ENCODE peak calls at places on chromosomes 12 and 14, in four cellular contexts. N, W, B and S are unnamed samples.

GRCh38 chr12:27064397-27065342 is 17.7 kb downstream of the C12orf71 start:
- DNase-seq in N (no peak), B (peak), W (no peak), S (no peak)

GRCh38 chr12:19772776-19773175 is 333.5 kb downstream of the AEBP2 start:
- DNase-seq in W (no peak), N (no peak), B (no peak), S (no peak)

GRCh38 chr12:34386621-34387255 is 364.4 kb downstream of the ALG10 start:
- DNase-seq in N (no peak), W (no peak), B (no peak), S (no peak)

GRCh38 chr12:92612611-92613010 is 90.2 kb upstream of the PLEKHG7 start:
- DNase-seq in B (no peak), N (no peak), W (no peak), S (no peak)

GRCh38 chr14:101020971-101021370 is 117.4 kb upstream of the RTL1 start:
- DNase-seq in W (no peak), N (no peak), B (no peak), S (no peak)

GRCh38 chr12:66765204-66765603 is 86.3 kb upstream of the GRIP1 start:
- DNase-seq in N (no peak), W (no peak), B (no peak), S (no peak)

GRCh38 chr14:77309122-77309521 is 11.6 kb downstream of the POMT2 start:
- DNase-seq in B (no peak), N (no peak), W (no peak), S (no peak)

GRCh38 chr14:80587096-80587724 is 354.3 kb downstream of the CEP128 start:
- DNase-seq in N (no peak), B (peak), W (no peak), S (peak)

GRCh38 chr14:91225025-91225424 is 19.5 kb downstream of the GPR68 start:
- DNase-seq in B (no peak), W (no peak), N (no peak), S (no peak)

GRCh38 chr14:76829650-76830421 is 3.6 kb downstream of the LRRC74A start:
- DNase-seq in N (no peak), W (no peak), B (no peak), S (peak)

GRCh38 chr14:60632777-60633176 is 16.5 kb downstream of the SIX1 start:
- DNase-seq in W (no peak), N (no peak), B (peak), S (no peak)

GRCh38 chr12:30166416-30166815 is 382.7 kb upstream of the TMTC1 start:
- DNase-seq in B (no peak), N (no peak), W (no peak), S (no peak)

GRCh38 chr12:88552672-88553079 is 27.6 kb downstream of the KITLG start:
- DNase-seq in B (no peak), W (no peak), N (no peak), S (peak)

GRCh38 chr14:22084393-22085281 is 411.0 kb upstream of the OR4E1 start:
- DNase-seq in B (peak), N (peak), W (no peak), S (peak)

GRCh38 chr14:64303471-64303917 is 9.3 kb upstream of the ESR2 start:
- DNase-seq in W (no peak), N (peak), B (peak), S (peak)

GRCh38 chr12:127107744-127108143 is 1159.2 kb upstream of the TMEM132C start:
- DNase-seq in B (no peak), N (no peak), W (no peak), S (no peak)

GRCh38 chr12:75964150-75964549 is 67.4 kb downstream of the PHLDA1 start:
- DNase-seq in B (no peak), W (no peak), N (no peak), S (no peak)

GRCh38 chr12:93855265-93855664 is 178.1 kb downstream of the CRADD start:
- DNase-seq in W (no peak), B (no peak), N (no peak), S (no peak)

GRCh38 chr12:114668151-114668891 is 15.7 kb downstream of the TBX3 start:
- DNase-seq in N (peak), B (no peak), W (peak), S (peak)

GRCh38 chr12:109947511-109947910 is 47.4 kb downstream of the TCHP start:
- DNase-seq in W (no peak), B (no peak), N (no peak), S (no peak)

GRCh38 chr14:76964695-76965094 is 63.8 kb downstream of the IRF2BPL start:
- DNase-seq in N (no peak), W (no peak), B (no peak), S (no peak)

GRCh38 chr14:68627868-68628604 is 164.8 kb downstream of the ZFP36L1 start:
- DNase-seq in W (peak), B (no peak), N (no peak), S (no peak)

GRCh38 chr12:5783274-5783920 is 161.7 kb downstream of the ANO2 start:
- DNase-seq in B (no peak), W (no peak), N (no peak), S (no peak)

GRCh38 chr12:98595152-98595988 is 1.9 kb downstream of the SLC25A3 start:
- DNase-seq in B (no peak), N (no peak), W (no peak), S (peak)

GRCh38 chr12:15688838-15689237 is 100.3 kb downstream of the EPS8 start:
- DNase-seq in W (peak), N (no peak), B (no peak), S (no peak)

GRCh38 chr12:92603741-92604432 is 98.9 kb upstream of the PLEKHG7 start:
- DNase-seq in B (no peak), W (no peak), N (no peak), S (no peak)

GRCh38 chr12:24231298-24231697 is 281.8 kb upstream of the SOX5 start:
- DNase-seq in W (no peak), B (peak), N (no peak), S (no peak)

GRCh38 chr12:38736821-38737220 is 168.6 kb downstream of the CPNE8 start:
- DNase-seq in N (no peak), W (no peak), B (no peak), S (no peak)

GRCh38 chr12:12870454-12870853 is 20.9 kb upstream of the GPRC5A start:
- DNase-seq in W (no peak), B (no peak), N (no peak), S (peak)

GRCh38 chr12:80936353-80936641 is 1.4 kb downstream of the LIN7A start:
- DNase-seq in W (no peak), B (no peak), N (no peak), S (no peak)

GRCh38 chr14:105411985-105412767 is 7.5 kb upstream of the MTA1 start:
- DNase-seq in N (no peak), W (peak), B (no peak), S (no peak)

GRCh38 chr12:28484157-28484556 is 293.9 kb downstream of the CCDC91 start:
- DNase-seq in W (no peak), N (no peak), B (no peak), S (no peak)

GRCh38 chr14:104993306-104993705 is 7.7 kb downstream of the CLBA1 start:
- DNase-seq in B (no peak), N (no peak), W (no peak), S (no peak)

GRCh38 chr14:24435998-24436354 is 6.2 kb downstream of the KHNYN start:
- DNase-seq in B (no peak), W (no peak), N (no peak), S (no peak)

GRCh38 chr14:24437020-24437735 is 5.4 kb downstream of the SDR39U1 start:
- DNase-seq in N (no peak), B (no peak), W (no peak), S (no peak)

GRCh38 chr14:24436355-24437019 is 6.1 kb downstream of the SDR39U1 start:
- DNase-seq in W (no peak), B (no peak), N (peak), S (peak)

GRCh38 chr14:24434676-24435075 is 4.9 kb downstream of the KHNYN start:
- DNase-seq in W (no peak), N (no peak), B (no peak), S (no peak)

GRCh38 chr14:24435192-24435810 is 5.5 kb downstream of the KHNYN start:
- DNase-seq in N (no peak), B (no peak), W (no peak), S (no peak)
- TF ChIP-seq CREB1 in N (no peak), B (no peak), W (no peak), S (no peak)

GRCh38 chr12:131709226-131709625 is 1.7 kb upstream of the SFSWAP start:
- DNase-seq in W (no peak), B (no peak), N (no peak), S (no peak)

GRCh38 chr12:131713349-131713748 is 2.5 kb downstream of the SFSWAP start:
- DNase-seq in W (no peak), B (no peak), N (no peak), S (no peak)

GRCh38 chr12:131714759-131715158 is 3.9 kb downstream of the SFSWAP start:
- DNase-seq in N (no peak), B (no peak), W (no peak), S (no peak)

GRCh38 chr12:131711551-131712205 is 788 bp downstream of the SFSWAP start:
- DNase-seq in B (no peak), N (peak), W (no peak), S (no peak)

DNA sequence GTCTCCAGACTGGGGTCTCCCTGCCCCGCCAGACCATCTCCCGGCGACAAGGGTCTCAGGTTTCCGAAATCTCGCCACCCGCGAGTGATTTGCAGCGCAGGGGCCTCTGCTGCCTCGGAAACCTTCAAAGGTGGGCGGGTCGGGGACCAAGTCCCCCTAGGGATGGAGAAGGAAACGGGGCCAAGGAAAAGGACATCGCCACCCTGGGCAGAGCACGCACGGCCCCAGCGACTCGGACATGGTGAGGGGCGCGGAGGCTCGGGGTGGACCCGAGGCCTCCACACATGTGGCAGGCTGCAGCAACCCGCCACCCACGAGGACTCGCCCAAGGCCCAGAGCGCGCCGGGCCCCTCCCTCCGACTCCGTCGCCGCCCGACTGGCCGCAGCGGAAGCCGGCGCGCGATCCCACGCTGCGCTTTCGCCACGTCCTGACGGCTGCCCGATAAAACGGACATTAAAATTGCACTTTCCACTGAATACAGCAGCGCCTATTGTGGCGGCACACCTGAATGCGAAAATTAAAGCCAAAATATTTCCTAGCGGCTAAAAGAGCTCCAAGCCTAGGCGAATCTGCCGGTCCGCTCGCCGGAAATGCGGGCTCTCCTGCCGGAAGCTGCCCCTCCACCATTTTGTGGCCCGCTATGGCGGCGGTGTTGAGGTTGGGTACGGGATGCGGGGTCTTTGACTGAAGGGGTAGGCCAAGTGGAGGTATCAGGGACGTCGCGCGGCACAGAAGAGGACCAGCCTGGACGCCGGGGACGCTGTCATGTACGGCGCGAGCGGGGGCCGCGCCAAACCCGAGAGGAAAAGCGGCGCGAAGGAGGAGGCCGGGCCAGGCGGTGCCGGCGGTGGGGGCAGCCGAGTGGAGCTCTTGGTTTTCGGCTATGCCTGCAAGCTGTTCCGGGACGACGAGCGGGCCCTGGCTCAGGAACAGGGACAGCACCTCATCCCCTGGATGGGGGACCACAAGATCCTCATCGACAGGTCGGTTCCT is at the start of gene SFSWAP:
- DNase-seq in B (peak), N (peak), W (peak), S (peak)
- TF ChIP-seq NR2C2 in B (no peak), N (no peak), W (no peak), S (peak)

GRCh38 chr12:112823582-112824149 is 32.1 kb downstream of the RPH3A start:
- DNase-seq in W (no peak), N (no peak), B (no peak), S (no peak)
- TF ChIP-seq CREB1 in W (no peak), N (no peak), B (no peak), S (no peak)

GRCh38 chr14:83734431-83734830 is 1795.5 kb upstream of the FLRT2 start:
- DNase-seq in N (no peak), W (no peak), B (no peak), S (no peak)

GRCh38 chr14:83733670-83734069 is 1796.3 kb upstream of the FLRT2 start:
- DNase-seq in N (no peak), B (no peak), W (peak), S (no peak)
- TF ChIP-seq NR2C2 in N (no peak), B (no peak), W (no peak), S (no peak)

DNA sequence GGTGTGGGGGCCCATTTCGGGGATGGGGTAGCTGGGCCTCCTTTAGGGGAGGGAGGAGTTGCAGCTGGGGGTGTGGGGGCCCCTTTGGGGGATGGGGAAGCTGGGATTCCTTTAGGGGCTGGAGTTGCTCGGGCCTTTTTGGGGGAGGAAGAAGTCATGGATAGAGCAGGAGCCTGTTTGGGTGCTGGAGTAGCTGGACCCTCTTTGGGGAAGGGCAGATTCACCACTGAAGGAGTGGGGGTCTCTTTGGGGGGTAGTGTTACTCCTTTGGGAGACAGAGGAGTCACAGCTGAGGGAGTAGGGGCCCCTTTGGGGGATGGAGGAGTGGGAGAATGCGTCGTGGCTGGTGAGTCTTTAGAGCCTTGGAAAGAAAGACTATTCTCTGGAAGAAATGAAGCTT is 6.5 kb downstream of the NACA start:
- DNase-seq in B (no peak), N (peak), W (no peak), S (no peak)
- TF ChIP-seq CREB1 in B (no peak), N (no peak), W (no peak), S (no peak)

DNA sequence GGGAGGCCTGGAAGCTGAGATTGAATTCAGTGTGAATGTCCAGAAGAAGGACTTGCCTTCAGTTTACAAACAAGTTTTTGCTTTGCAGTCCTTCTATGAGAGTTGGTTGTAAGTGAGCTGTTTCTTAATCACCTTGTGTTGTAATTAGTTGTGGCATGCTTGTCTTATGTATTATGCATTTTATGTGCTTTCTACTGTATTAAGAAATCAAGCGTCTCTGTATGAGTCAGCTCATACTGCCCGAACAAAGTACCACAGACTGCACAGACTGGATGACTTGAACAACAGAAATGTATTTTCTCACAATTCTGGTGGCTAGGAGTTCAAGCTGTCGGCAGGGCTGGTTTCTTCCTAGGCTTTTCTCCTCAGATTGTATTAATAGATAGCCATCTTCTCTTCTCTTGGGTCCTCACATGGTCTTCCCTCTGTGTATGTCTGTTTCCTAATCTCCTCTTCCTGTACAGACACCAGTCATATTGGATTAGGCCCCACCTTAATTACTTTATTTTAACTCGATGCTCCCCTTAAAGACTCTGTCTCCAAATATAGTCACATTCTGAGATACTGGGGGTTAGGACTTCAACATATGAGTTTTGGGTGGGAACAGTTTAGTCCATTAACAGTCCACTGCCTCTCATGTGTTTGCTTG is 77.8 kb downstream of the FLRT2 start:
- DNase-seq in B (no peak), W (no peak), N (no peak), S (no peak)
- TF ChIP-seq NR2C2 in B (no peak), W (no peak), N (no peak), S (no peak)

GRCh38 chr14:54425537-54426274 is 15.5 kb downstream of the CNIH1 start:
- DNase-seq in N (no peak), W (no peak), B (no peak), S (no peak)

GRCh38 chr14:54425068-54425467 is 16.1 kb downstream of the CNIH1 start:
- DNase-seq in B (no peak), W (no peak), N (no peak), S (no peak)

GRCh38 chr14:54423991-54424390 is 17.2 kb downstream of the CNIH1 start:
- DNase-seq in B (no peak), N (no peak), W (no peak), S (no peak)

GRCh38 chr14:54424479-54424901 is 16.7 kb downstream of the CNIH1 start:
- DNase-seq in B (no peak), N (no peak), W (no peak), S (peak)

DNA sequence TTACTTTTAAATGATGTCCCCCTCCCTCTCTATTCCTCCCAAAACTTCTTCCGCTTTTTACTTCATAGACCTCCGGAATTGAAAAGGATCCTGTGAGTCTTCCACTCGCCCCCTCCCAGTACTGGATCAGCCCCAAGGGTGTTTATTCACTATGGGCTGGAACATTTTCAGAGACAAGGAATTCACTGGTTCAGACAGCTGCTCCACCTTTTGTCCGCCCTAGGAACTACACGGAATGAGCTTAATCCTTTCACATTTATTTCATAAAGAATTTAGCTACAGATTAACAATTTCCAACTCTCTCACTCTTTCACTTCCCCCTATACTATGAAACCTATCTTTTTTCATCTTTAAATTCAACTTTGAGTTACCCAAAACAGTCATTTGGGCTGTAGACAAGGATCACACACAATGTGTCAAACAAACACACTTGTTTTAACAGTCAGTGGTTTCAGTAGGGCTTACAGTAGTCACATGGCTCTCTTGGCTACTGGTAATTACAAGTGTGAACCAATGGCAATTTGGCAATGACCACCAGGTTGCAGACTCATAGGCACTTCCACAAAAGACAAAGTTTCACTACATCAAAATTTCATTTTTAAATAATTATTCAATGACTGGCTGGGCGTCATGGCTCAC is 20.6 kb downstream of the CNIH1 start:
- DNase-seq in W (peak), B (no peak), N (peak), S (peak)
- TF ChIP-seq CREB1 in W (no peak), B (no peak), N (no peak), S (no peak)

DNA sequence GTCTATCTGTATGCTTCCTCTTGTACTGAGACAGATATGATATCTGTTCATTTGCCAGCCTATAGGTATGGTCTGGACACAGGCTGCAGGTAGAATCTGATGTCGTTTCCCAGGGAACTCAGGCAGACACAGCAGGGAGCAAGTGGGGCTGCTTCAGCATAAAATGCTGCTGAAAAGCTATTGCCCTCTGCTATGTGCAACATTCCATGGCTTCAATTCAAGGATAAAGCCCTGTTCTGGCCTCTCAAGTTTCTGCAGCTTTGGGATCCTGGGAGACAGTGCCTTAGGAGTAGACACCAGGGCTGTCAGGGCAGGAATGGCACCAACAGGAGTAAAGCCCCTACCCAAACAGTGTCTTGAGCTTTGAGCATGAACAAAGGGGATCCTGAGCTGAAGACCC is 173.5 kb downstream of the SLC41A2 start:
- DNase-seq in W (no peak), B (no peak), N (no peak), S (no peak)
- TF ChIP-seq NR2C2 in W (no peak), B (no peak), N (no peak), S (no peak)